ENCODE peak calls at places on chromosome 21, in six cellular contexts. One of them, this sample, is unnamed.

GRCh38 chr21:26332873-26333272 is 162.3 kb upstream of the APP start:
- DNase-seq in K562: no peak
- DNase-seq in HCT116: no peak
- DNase-seq in HepG2: no peak
- DNase-seq in GM12878: no peak
- DNase-seq in H1: no peak
- DNase-seq in this sample: no peak

GRCh38 chr21:14991957-14992356 is 72.8 kb downstream of the NRIP1 start:
- DNase-seq in K562: no peak
- DNase-seq in HCT116: no peak
- DNase-seq in HepG2: no peak
- DNase-seq in GM12878: no peak
- DNase-seq in H1: no peak
- DNase-seq in this sample: no peak

GRCh38 chr21:26368591-26368990 is 198.0 kb upstream of the APP start:
- DNase-seq in K562: no peak
- DNase-seq in HCT116: no peak
- DNase-seq in HepG2: no peak
- DNase-seq in GM12878: no peak
- DNase-seq in H1: no peak
- DNase-seq in this sample: no peak

GRCh38 chr21:15003463-15004135 is 61.2 kb downstream of the NRIP1 start:
- DNase-seq in K562: no peak
- DNase-seq in HCT116: no peak
- DNase-seq in HepG2: no peak
- DNase-seq in GM12878: no peak
- DNase-seq in H1: no peak
- DNase-seq in this sample: no peak

GRCh38 chr21:36429672-36430546 is 44.7 kb downstream of the CHAF1B start:
- DNase-seq in K562: peak
- DNase-seq in HCT116: peak
- DNase-seq in HepG2: peak
- DNase-seq in GM12878: peak
- DNase-seq in H1: peak
- DNase-seq in this sample: peak

GRCh38 chr21:42799516-42799915 is 79.8 kb downstream of the WDR4 start:
- DNase-seq in K562: no peak
- DNase-seq in HCT116: no peak
- DNase-seq in HepG2: no peak
- DNase-seq in GM12878: peak
- DNase-seq in H1: no peak
- DNase-seq in this sample: no peak

GRCh38 chr21:16072692-16073091 is 342.9 kb downstream of the USP25 start:
- DNase-seq in K562: no peak
- DNase-seq in HCT116: no peak
- DNase-seq in HepG2: no peak
- DNase-seq in GM12878: no peak
- DNase-seq in H1: no peak
- DNase-seq in this sample: no peak

GRCh38 chr21:43879348-43880110 is 14.5 kb downstream of the AGPAT3 start:
- DNase-seq in K562: no peak
- DNase-seq in HCT116: no peak
- DNase-seq in HepG2: no peak
- DNase-seq in GM12878: no peak
- DNase-seq in H1: no peak
- DNase-seq in this sample: no peak

GRCh38 chr21:34219334-34220020 is 144.3 kb upstream of the KCNE2 start:
- DNase-seq in K562: no peak
- DNase-seq in HCT116: no peak
- DNase-seq in HepG2: no peak
- DNase-seq in GM12878: no peak
- DNase-seq in H1: no peak
- DNase-seq in this sample: no peak

GRCh38 chr21:26140185-26140584 is 30.4 kb downstream of the APP start:
- DNase-seq in K562: peak
- DNase-seq in HCT116: peak
- DNase-seq in HepG2: peak
- DNase-seq in GM12878: no peak
- DNase-seq in H1: no peak
- DNase-seq in this sample: no peak

GRCh38 chr21:41133896-41134522 is 34.0 kb upstream of the BACE2 start:
- DNase-seq in K562: peak
- DNase-seq in HCT116: peak
- DNase-seq in HepG2: peak
- DNase-seq in GM12878: no peak
- DNase-seq in H1: no peak
- DNase-seq in this sample: peak

GRCh38 chr21:43029785-43030184 is 45.9 kb downstream of the CBS start:
- DNase-seq in K562: no peak
- DNase-seq in HCT116: no peak
- DNase-seq in HepG2: no peak
- DNase-seq in GM12878: no peak
- DNase-seq in H1: no peak
- DNase-seq in this sample: no peak

GRCh38 chr21:41970099-41970391 is 16.2 kb upstream of the C2CD2 start:
- DNase-seq in K562: no peak
- DNase-seq in HCT116: no peak
- DNase-seq in HepG2: no peak
- DNase-seq in GM12878: no peak
- DNase-seq in H1: no peak
- DNase-seq in this sample: no peak

GRCh38 chr21:27339902-27340301 is 373.0 kb upstream of the ADAMTS5 start:
- DNase-seq in K562: no peak
- DNase-seq in HCT116: no peak
- DNase-seq in HepG2: no peak
- DNase-seq in GM12878: no peak
- DNase-seq in H1: no peak
- DNase-seq in this sample: no peak

GRCh38 chr21:17829472-17829871 is 10.3 kb upstream of the C21orf91 start:
- DNase-seq in K562: no peak
- DNase-seq in HCT116: no peak
- DNase-seq in HepG2: no peak
- DNase-seq in GM12878: no peak
- DNase-seq in H1: no peak
- DNase-seq in this sample: no peak

GRCh38 chr21:44400791-44401385 is 47.5 kb downstream of the TRPM2 start:
- DNase-seq in K562: no peak
- DNase-seq in HCT116: no peak
- DNase-seq in HepG2: no peak
- DNase-seq in GM12878: no peak
- DNase-seq in H1: no peak
- DNase-seq in this sample: no peak

GRCh38 chr21:15370576-15370975 is 305.8 kb upstream of the NRIP1 start:
- DNase-seq in K562: no peak
- DNase-seq in HCT116: no peak
- DNase-seq in HepG2: no peak
- DNase-seq in GM12878: no peak
- DNase-seq in H1: no peak
- DNase-seq in this sample: no peak

GRCh38 chr21:36964832-36965719 is 1.4 kb downstream of the HLCS start:
- DNase-seq in K562: peak
- DNase-seq in HCT116: no peak
- DNase-seq in HepG2: no peak
- DNase-seq in GM12878: no peak
- DNase-seq in H1: no peak
- DNase-seq in this sample: no peak

GRCh38 chr21:33896691-33897090 is 18.9 kb downstream of the ATP5PO start:
- DNase-seq in K562: no peak
- DNase-seq in HCT116: no peak
- DNase-seq in HepG2: no peak
- DNase-seq in GM12878: no peak
- DNase-seq in H1: no peak
- DNase-seq in this sample: no peak

DNA sequence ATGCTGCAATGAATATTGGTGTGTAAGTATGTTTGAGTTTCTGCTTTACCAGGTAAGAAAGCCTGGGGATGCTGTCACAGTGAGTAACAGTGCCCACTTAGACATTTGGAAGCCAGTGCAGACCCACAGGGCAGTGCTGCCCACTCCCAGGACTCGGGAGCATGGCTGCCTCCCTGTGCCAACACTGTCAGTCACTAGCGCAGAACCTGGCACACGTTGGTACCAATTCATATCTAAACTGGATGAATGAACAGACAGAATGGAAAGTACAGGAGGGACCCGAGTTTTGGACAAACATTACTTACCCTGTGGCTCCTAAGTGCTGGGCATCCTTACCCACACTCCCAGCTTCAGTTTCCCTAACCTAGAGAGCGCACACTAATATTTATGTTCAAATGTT is 1.6 kb upstream of the EVA1C start:
- DNase-seq in K562: no peak
- DNase-seq in HCT116: no peak
- DNase-seq in HepG2: no peak
- DNase-seq in GM12878: no peak
- DNase-seq in H1: no peak
- DNase-seq in this sample: no peak
- H3K4me3 ChIP-seq in K562: no peak
- H3K4me3 ChIP-seq in HCT116: peak
- H3K4me3 ChIP-seq in HepG2: no peak
- H3K4me3 ChIP-seq in GM12878: no peak
- H3K4me3 ChIP-seq in H1: no peak
- H3K4me3 ChIP-seq in this sample: no peak

GRCh38 chr21:45513003-45513706 is 29.1 kb downstream of the SLC19A1 start:
- DNase-seq in K562: no peak
- DNase-seq in HCT116: no peak
- DNase-seq in HepG2: no peak
- DNase-seq in GM12878: no peak
- DNase-seq in H1: no peak
- DNase-seq in this sample: no peak
- TF ChIP-seq ZNF274 in K562: no peak
- TF ChIP-seq ZNF274 in HCT116: no peak
- TF ChIP-seq ZNF274 in HepG2: no peak
- TF ChIP-seq ZNF274 in GM12878: no peak
- TF ChIP-seq ZNF274 in H1: no peak
- TF ChIP-seq ZNF274 in this sample: no peak

GRCh38 chr21:29335720-29336119 is 37.0 kb downstream of the BACH1 start:
- DNase-seq in K562: no peak
- DNase-seq in HCT116: no peak
- DNase-seq in HepG2: no peak
- DNase-seq in GM12878: no peak
- DNase-seq in H1: no peak
- DNase-seq in this sample: no peak
- TF ChIP-seq YY1 in K562: no peak
- TF ChIP-seq YY1 in HCT116: no peak
- TF ChIP-seq YY1 in HepG2: no peak
- TF ChIP-seq YY1 in GM12878: no peak
- TF ChIP-seq YY1 in H1: no peak
- TF ChIP-seq YY1 in this sample: no peak

DNA sequence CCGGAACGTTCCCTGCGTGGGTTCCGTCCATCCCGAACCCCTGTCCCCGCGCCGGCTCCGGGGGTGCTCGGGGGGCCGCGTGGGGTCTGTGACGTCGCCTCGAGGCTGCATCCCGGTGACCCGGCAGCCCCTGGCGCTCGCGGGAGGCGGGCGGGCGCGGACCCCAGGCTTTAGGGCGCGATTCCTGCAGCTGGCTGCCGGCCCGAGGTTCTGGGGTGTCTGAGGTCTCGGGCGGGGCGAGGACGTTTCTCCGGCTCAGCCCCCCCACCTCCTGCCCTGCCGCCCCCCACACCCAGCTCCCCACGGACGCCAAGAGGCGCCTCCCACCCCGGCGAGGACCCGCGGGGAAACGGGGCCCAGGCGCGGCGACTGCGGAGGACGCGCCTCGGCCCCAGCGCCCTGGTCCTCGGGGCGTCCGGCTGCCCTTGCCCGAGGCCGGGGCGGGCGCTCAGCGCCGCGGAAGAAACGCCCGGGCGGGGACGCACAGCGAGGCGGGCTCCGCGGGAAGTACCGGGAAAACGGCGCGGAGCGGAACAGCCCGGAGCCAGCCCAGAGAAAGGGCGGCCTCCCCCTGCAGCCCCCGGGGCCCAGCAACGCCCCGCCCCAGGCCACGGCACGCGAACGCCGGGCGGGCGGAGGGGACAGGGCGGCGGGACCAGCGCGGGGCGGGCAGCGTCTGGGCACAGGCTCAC is 1.3 kb upstream of the PCBP3 start:
- DNase-seq in K562: no peak
- DNase-seq in HCT116: no peak
- DNase-seq in HepG2: no peak
- DNase-seq in GM12878: no peak
- DNase-seq in H1: no peak
- DNase-seq in this sample: no peak
- H3K4me3 ChIP-seq in K562: no peak
- H3K4me3 ChIP-seq in HCT116: no peak
- H3K4me3 ChIP-seq in HepG2: no peak
- H3K4me3 ChIP-seq in GM12878: no peak
- H3K4me3 ChIP-seq in H1: peak
- H3K4me3 ChIP-seq in this sample: peak

GRCh38 chr21:45992311-45993209 is 11.0 kb downstream of the COL6A1 start:
- DNase-seq in K562: no peak
- DNase-seq in HCT116: no peak
- DNase-seq in HepG2: no peak
- DNase-seq in GM12878: no peak
- DNase-seq in H1: no peak
- DNase-seq in this sample: no peak
- TF ChIP-seq ZNF274 in K562: no peak
- TF ChIP-seq ZNF274 in HCT116: no peak
- TF ChIP-seq ZNF274 in HepG2: no peak
- TF ChIP-seq ZNF274 in GM12878: no peak
- TF ChIP-seq ZNF274 in H1: no peak
- TF ChIP-seq ZNF274 in this sample: no peak

GRCh38 chr21:24840287-24840686 is 767.0 kb downstream of the MRPL39 start:
- DNase-seq in K562: no peak
- DNase-seq in HCT116: no peak
- DNase-seq in HepG2: no peak
- DNase-seq in GM12878: no peak
- DNase-seq in H1: peak
- DNase-seq in this sample: no peak
- TF ChIP-seq YY1 in K562: no peak
- TF ChIP-seq YY1 in HCT116: no peak
- TF ChIP-seq YY1 in HepG2: no peak
- TF ChIP-seq YY1 in GM12878: no peak
- TF ChIP-seq YY1 in H1: no peak
- TF ChIP-seq YY1 in this sample: no peak

This sample was measured in NT2/D1.